ENCODE peak calls at places on chromosomes 12 and 14, in eight cellular contexts. One of them, this sample, is unnamed.

GRCh38 chr12:104680070-104680469 is 223.3 kb downstream of the CHST11 start:
- DNase-seq in naive thymus-derived CD4-positive, alpha-beta T cell: peak; percentile 15
- DNase-seq in endothelial cell of umbilical vein: peak; percentile 19
- DNase-seq in lower lobe of right lung: no peak
- DNase-seq in Peyer's patch: no peak
- DNase-seq in CD4-positive, alpha-beta T cell: peak; percentile 17
- DNase-seq in CD8-positive, alpha-beta memory T cell: peak; percentile 28
- DNase-seq in substantia nigra: no peak
- DNase-seq in this sample: peak; percentile 44

GRCh38 chr12:5665615-5666014 is 233.7 kb downstream of the NTF3 start:
- DNase-seq in naive thymus-derived CD4-positive, alpha-beta T cell: no peak
- DNase-seq in endothelial cell of umbilical vein: no peak
- DNase-seq in lower lobe of right lung: no peak
- DNase-seq in Peyer's patch: no peak
- DNase-seq in CD4-positive, alpha-beta T cell: no peak
- DNase-seq in CD8-positive, alpha-beta memory T cell: no peak
- DNase-seq in substantia nigra: no peak
- DNase-seq in this sample: no peak

GRCh38 chr12:77082021-77082420 is 16.7 kb upstream of the E2F7 start:
- DNase-seq in naive thymus-derived CD4-positive, alpha-beta T cell: no peak
- DNase-seq in endothelial cell of umbilical vein: no peak
- DNase-seq in lower lobe of right lung: no peak
- DNase-seq in Peyer's patch: no peak
- DNase-seq in CD4-positive, alpha-beta T cell: no peak
- DNase-seq in CD8-positive, alpha-beta memory T cell: no peak
- DNase-seq in substantia nigra: no peak
- DNase-seq in this sample: no peak

GRCh38 chr14:104214411-104214810 is 76.0 kb downstream of the KIF26A start:
- DNase-seq in naive thymus-derived CD4-positive, alpha-beta T cell: no peak
- DNase-seq in endothelial cell of umbilical vein: no peak
- DNase-seq in lower lobe of right lung: no peak
- DNase-seq in Peyer's patch: no peak
- DNase-seq in CD4-positive, alpha-beta T cell: no peak
- DNase-seq in CD8-positive, alpha-beta memory T cell: no peak
- DNase-seq in substantia nigra: no peak
- DNase-seq in this sample: no peak

GRCh38 chr12:99824900-99825562 is 159.7 kb downstream of the ANKS1B start:
- DNase-seq in naive thymus-derived CD4-positive, alpha-beta T cell: no peak
- DNase-seq in endothelial cell of umbilical vein: no peak
- DNase-seq in lower lobe of right lung: no peak
- DNase-seq in Peyer's patch: no peak
- DNase-seq in CD4-positive, alpha-beta T cell: no peak
- DNase-seq in CD8-positive, alpha-beta memory T cell: no peak
- DNase-seq in substantia nigra: no peak
- DNase-seq in this sample: no peak

GRCh38 chr14:33323979-33324378 is 385.3 kb downstream of the NPAS3 start:
- DNase-seq in naive thymus-derived CD4-positive, alpha-beta T cell: no peak
- DNase-seq in endothelial cell of umbilical vein: no peak
- DNase-seq in lower lobe of right lung: no peak
- DNase-seq in Peyer's patch: no peak
- DNase-seq in CD4-positive, alpha-beta T cell: no peak
- DNase-seq in CD8-positive, alpha-beta memory T cell: no peak
- DNase-seq in substantia nigra: no peak
- DNase-seq in this sample: no peak

GRCh38 chr14:104894331-104895206 is 29.5 kb downstream of the CEP170B start:
- DNase-seq in naive thymus-derived CD4-positive, alpha-beta T cell: no peak
- DNase-seq in endothelial cell of umbilical vein: peak; percentile 15
- DNase-seq in lower lobe of right lung: no peak
- DNase-seq in Peyer's patch: peak; percentile 48
- DNase-seq in CD4-positive, alpha-beta T cell: no peak
- DNase-seq in CD8-positive, alpha-beta memory T cell: no peak
- DNase-seq in substantia nigra: no peak
- DNase-seq in this sample: no peak

GRCh38 chr14:65832431-65833253 is 420.1 kb downstream of the FUT8 start:
- DNase-seq in naive thymus-derived CD4-positive, alpha-beta T cell: no peak
- DNase-seq in endothelial cell of umbilical vein: peak; percentile 27
- DNase-seq in lower lobe of right lung: no peak
- DNase-seq in Peyer's patch: no peak
- DNase-seq in CD4-positive, alpha-beta T cell: no peak
- DNase-seq in CD8-positive, alpha-beta memory T cell: no peak
- DNase-seq in substantia nigra: no peak
- DNase-seq in this sample: no peak

GRCh38 chr14:23067847-23068791 is 10.8 kb upstream of the CDH24 start:
- DNase-seq in naive thymus-derived CD4-positive, alpha-beta T cell: no peak
- DNase-seq in endothelial cell of umbilical vein: no peak
- DNase-seq in lower lobe of right lung: no peak
- DNase-seq in Peyer's patch: peak; percentile 42
- DNase-seq in CD4-positive, alpha-beta T cell: no peak
- DNase-seq in CD8-positive, alpha-beta memory T cell: no peak
- DNase-seq in substantia nigra: no peak
- DNase-seq in this sample: no peak
- H3K27ac ChIP-seq in naive thymus-derived CD4-positive, alpha-beta T cell: no peak overlapping the region
- H3K27ac ChIP-seq in endothelial cell of umbilical vein: no peak overlapping the region
- H3K27ac ChIP-seq in lower lobe of right lung: no peak overlapping the region
- H3K27ac ChIP-seq in Peyer's patch: no peak overlapping the region
- H3K27ac ChIP-seq in CD4-positive, alpha-beta T cell: no peak overlapping the region
- H3K27ac ChIP-seq in CD8-positive, alpha-beta memory T cell: no peak overlapping the region
- H3K27ac ChIP-seq in substantia nigra: no peak overlapping the region
- H3K27ac ChIP-seq in this sample: no peak overlapping the region

DNA sequence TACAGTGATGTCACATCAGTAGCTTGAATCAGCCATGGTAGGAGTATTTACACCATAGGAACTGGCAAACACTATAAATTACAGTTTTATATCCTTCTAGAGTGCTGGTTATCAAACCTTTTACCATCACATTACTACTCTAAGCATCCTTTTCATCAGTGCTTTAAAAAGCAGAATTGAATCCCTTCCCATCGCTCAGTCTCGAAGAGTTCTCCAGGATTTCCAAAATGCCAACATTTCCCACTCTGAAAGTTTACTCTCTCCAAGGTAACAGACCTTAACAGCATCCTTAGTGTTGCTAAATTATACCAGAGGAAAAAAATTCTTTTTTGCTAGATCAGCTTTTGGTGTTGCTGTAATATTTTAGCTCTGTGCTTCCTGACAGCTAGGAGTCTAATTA is 209.4 kb upstream of the USP15 start:
- DNase-seq in naive thymus-derived CD4-positive, alpha-beta T cell: no peak
- DNase-seq in endothelial cell of umbilical vein: no peak
- DNase-seq in lower lobe of right lung: no peak
- DNase-seq in Peyer's patch: no peak
- DNase-seq in CD4-positive, alpha-beta T cell: no peak
- DNase-seq in CD8-positive, alpha-beta memory T cell: no peak
- DNase-seq in substantia nigra: no peak
- DNase-seq in this sample: no peak
- H3K27ac ChIP-seq in naive thymus-derived CD4-positive, alpha-beta T cell: no peak overlapping the region
- H3K27ac ChIP-seq in endothelial cell of umbilical vein: no peak overlapping the region
- H3K27ac ChIP-seq in lower lobe of right lung: no peak overlapping the region
- H3K27ac ChIP-seq in Peyer's patch: no peak overlapping the region
- H3K27ac ChIP-seq in CD4-positive, alpha-beta T cell: no peak overlapping the region
- H3K27ac ChIP-seq in CD8-positive, alpha-beta memory T cell: no peak overlapping the region
- H3K27ac ChIP-seq in substantia nigra: no peak overlapping the region
- H3K27ac ChIP-seq in this sample: no peak overlapping the region

DNA sequence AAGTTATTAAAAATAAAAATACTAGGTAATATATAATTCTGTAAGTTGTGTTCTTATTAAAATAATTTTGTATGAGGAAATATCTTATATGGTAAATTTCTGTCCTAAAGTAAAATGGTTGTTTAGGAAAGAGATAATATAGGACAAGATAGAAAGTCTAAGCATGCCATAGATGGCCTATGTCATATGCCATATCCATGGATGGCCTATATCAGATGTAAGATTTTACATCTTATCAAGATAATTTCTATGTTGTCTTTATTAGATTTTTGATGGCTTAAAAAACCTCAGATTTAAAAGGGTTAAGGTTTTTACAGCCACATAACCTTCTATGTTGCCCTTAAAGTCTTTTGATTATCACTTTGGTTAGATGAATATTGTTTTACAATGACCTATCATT is 52.6 kb downstream of the CATSPERB start:
- DNase-seq in naive thymus-derived CD4-positive, alpha-beta T cell: no peak
- DNase-seq in endothelial cell of umbilical vein: no peak
- DNase-seq in lower lobe of right lung: no peak
- DNase-seq in Peyer's patch: no peak
- DNase-seq in CD4-positive, alpha-beta T cell: no peak
- DNase-seq in CD8-positive, alpha-beta memory T cell: no peak
- DNase-seq in substantia nigra: no peak
- DNase-seq in this sample: no peak
- H3K27ac ChIP-seq in naive thymus-derived CD4-positive, alpha-beta T cell: no peak overlapping the region
- H3K27ac ChIP-seq in endothelial cell of umbilical vein: no peak overlapping the region
- H3K27ac ChIP-seq in lower lobe of right lung: no peak overlapping the region
- H3K27ac ChIP-seq in Peyer's patch: no peak overlapping the region
- H3K27ac ChIP-seq in CD4-positive, alpha-beta T cell: no peak overlapping the region
- H3K27ac ChIP-seq in CD8-positive, alpha-beta memory T cell: no peak overlapping the region
- H3K27ac ChIP-seq in substantia nigra: no peak overlapping the region
- H3K27ac ChIP-seq in this sample: no peak overlapping the region

GRCh38 chr14:51081712-51082111 is 13.2 kb downstream of the TRIM9 start:
- DNase-seq in naive thymus-derived CD4-positive, alpha-beta T cell: no peak
- DNase-seq in endothelial cell of umbilical vein: no peak
- DNase-seq in lower lobe of right lung: no peak
- DNase-seq in Peyer's patch: no peak
- DNase-seq in CD4-positive, alpha-beta T cell: no peak
- DNase-seq in CD8-positive, alpha-beta memory T cell: no peak
- DNase-seq in substantia nigra: no peak
- DNase-seq in this sample: no peak
- H3K27ac ChIP-seq in naive thymus-derived CD4-positive, alpha-beta T cell: no peak overlapping the region
- H3K27ac ChIP-seq in endothelial cell of umbilical vein: no peak overlapping the region
- H3K27ac ChIP-seq in lower lobe of right lung: no peak overlapping the region
- H3K27ac ChIP-seq in Peyer's patch: no peak overlapping the region
- H3K27ac ChIP-seq in CD4-positive, alpha-beta T cell: no peak overlapping the region
- H3K27ac ChIP-seq in CD8-positive, alpha-beta memory T cell: no peak overlapping the region
- H3K27ac ChIP-seq in substantia nigra: no peak overlapping the region
- H3K27ac ChIP-seq in this sample: no peak overlapping the region

DNA sequence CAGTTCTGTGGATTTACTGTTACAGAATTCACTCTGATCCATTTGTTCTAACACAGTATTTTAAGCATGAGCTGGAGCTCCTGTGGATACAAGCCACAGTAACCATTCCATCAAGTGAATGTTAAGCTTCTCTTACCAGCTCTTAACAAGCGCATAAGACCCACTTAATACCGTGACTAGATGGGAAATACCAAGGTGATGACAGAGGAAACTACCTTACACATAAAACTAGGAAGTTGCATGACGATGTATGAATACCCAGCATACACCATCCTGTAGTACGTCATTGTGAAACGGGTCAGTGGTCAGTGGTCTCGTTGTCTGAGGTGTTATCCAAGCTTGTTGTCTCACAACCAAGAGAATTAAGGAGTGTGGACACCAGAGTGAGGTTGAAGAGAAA is 2.0 kb upstream of the GALC start:
- DNase-seq in naive thymus-derived CD4-positive, alpha-beta T cell: no peak
- DNase-seq in endothelial cell of umbilical vein: no peak
- DNase-seq in lower lobe of right lung: no peak
- DNase-seq in Peyer's patch: no peak
- DNase-seq in CD4-positive, alpha-beta T cell: no peak
- DNase-seq in CD8-positive, alpha-beta memory T cell: no peak
- DNase-seq in substantia nigra: no peak
- DNase-seq in this sample: no peak
- H3K27ac ChIP-seq in naive thymus-derived CD4-positive, alpha-beta T cell: peak overlapping the region; percentile 94
- H3K27ac ChIP-seq in endothelial cell of umbilical vein: no peak overlapping the region
- H3K27ac ChIP-seq in lower lobe of right lung: peak overlapping the region; percentile 72
- H3K27ac ChIP-seq in Peyer's patch: peak overlapping the region; percentile 40
- H3K27ac ChIP-seq in CD4-positive, alpha-beta T cell: peak overlapping the region; percentile 88
- H3K27ac ChIP-seq in CD8-positive, alpha-beta memory T cell: peak overlapping the region; percentile 60
- H3K27ac ChIP-seq in substantia nigra: no peak overlapping the region
- H3K27ac ChIP-seq in this sample: peak overlapping the region; percentile 97

GRCh38 chr12:101666017-101666728 is 31.3 kb upstream of the CHPT1 start:
- DNase-seq in naive thymus-derived CD4-positive, alpha-beta T cell: no peak
- DNase-seq in endothelial cell of umbilical vein: no peak
- DNase-seq in lower lobe of right lung: no peak
- DNase-seq in Peyer's patch: no peak
- DNase-seq in CD4-positive, alpha-beta T cell: no peak
- DNase-seq in CD8-positive, alpha-beta memory T cell: no peak
- DNase-seq in substantia nigra: peak; percentile 21
- DNase-seq in this sample: no peak
- H3K27ac ChIP-seq in naive thymus-derived CD4-positive, alpha-beta T cell: no peak overlapping the region
- H3K27ac ChIP-seq in endothelial cell of umbilical vein: no peak overlapping the region
- H3K27ac ChIP-seq in lower lobe of right lung: no peak overlapping the region
- H3K27ac ChIP-seq in Peyer's patch: no peak overlapping the region
- H3K27ac ChIP-seq in CD4-positive, alpha-beta T cell: no peak overlapping the region
- H3K27ac ChIP-seq in CD8-positive, alpha-beta memory T cell: no peak overlapping the region
- H3K27ac ChIP-seq in substantia nigra: no peak overlapping the region
- H3K27ac ChIP-seq in this sample: no peak overlapping the region

GRCh38 chr14:95513261-95513660 is 3.2 kb downstream of the SYNE3 start:
- DNase-seq in naive thymus-derived CD4-positive, alpha-beta T cell: no peak
- DNase-seq in endothelial cell of umbilical vein: no peak
- DNase-seq in lower lobe of right lung: no peak
- DNase-seq in Peyer's patch: no peak
- DNase-seq in CD4-positive, alpha-beta T cell: no peak
- DNase-seq in CD8-positive, alpha-beta memory T cell: no peak
- DNase-seq in substantia nigra: no peak
- DNase-seq in this sample: no peak

GRCh38 chr14:95516554-95517209 is at the start of gene SYNE3:
- DNase-seq in naive thymus-derived CD4-positive, alpha-beta T cell: no peak
- DNase-seq in endothelial cell of umbilical vein: no peak
- DNase-seq in lower lobe of right lung: peak; percentile 73
- DNase-seq in Peyer's patch: peak; percentile 79
- DNase-seq in CD4-positive, alpha-beta T cell: peak; percentile 30
- DNase-seq in CD8-positive, alpha-beta memory T cell: peak; percentile 51
- DNase-seq in substantia nigra: no peak
- DNase-seq in this sample: peak; percentile 52

GRCh38 chr14:95514131-95515079 is 2.0 kb downstream of the SYNE3 start:
- DNase-seq in naive thymus-derived CD4-positive, alpha-beta T cell: no peak
- DNase-seq in endothelial cell of umbilical vein: no peak
- DNase-seq in lower lobe of right lung: peak; percentile 54
- DNase-seq in Peyer's patch: no peak
- DNase-seq in CD4-positive, alpha-beta T cell: no peak
- DNase-seq in CD8-positive, alpha-beta memory T cell: no peak
- DNase-seq in substantia nigra: no peak
- DNase-seq in this sample: no peak

GRCh38 chr14:95515523-95516517 is 630 bp downstream of the SYNE3 start:
- DNase-seq in naive thymus-derived CD4-positive, alpha-beta T cell: peak; percentile 62
- DNase-seq in endothelial cell of umbilical vein: peak; percentile 49
- DNase-seq in lower lobe of right lung: peak; percentile 84
- DNase-seq in Peyer's patch: peak; percentile 71
- DNase-seq in CD4-positive, alpha-beta T cell: peak; percentile 75
- DNase-seq in CD8-positive, alpha-beta memory T cell: peak; percentile 81
- DNase-seq in substantia nigra: peak; percentile 64
- DNase-seq in this sample: peak; percentile 76

DNA sequence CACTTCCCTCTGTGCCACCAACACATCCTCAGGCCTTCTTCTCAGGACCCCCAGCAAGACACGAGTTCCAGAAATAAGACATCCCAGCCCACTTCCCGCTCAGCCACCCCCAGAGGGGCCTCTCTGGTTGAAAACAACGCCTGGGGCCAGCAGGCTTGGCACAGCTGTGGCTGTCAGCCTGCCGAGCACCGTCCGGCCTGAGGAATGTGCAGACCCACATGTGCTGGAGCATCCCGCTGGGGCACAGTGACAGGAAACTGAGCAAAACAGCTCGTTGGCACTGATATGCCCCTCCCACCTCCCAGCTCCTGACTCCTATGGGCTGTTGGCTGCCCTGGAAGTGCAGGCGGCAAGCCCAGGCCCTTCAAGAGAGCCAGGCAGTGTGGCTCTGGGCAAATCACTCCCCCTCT is 1.4 kb downstream of the SYNE3 start:
- DNase-seq in naive thymus-derived CD4-positive, alpha-beta T cell: no peak
- DNase-seq in endothelial cell of umbilical vein: peak; percentile 84
- DNase-seq in lower lobe of right lung: peak; percentile 63
- DNase-seq in Peyer's patch: no peak
- DNase-seq in CD4-positive, alpha-beta T cell: no peak
- DNase-seq in CD8-positive, alpha-beta memory T cell: no peak
- DNase-seq in substantia nigra: peak; percentile 39
- DNase-seq in this sample: no peak
- H3K27ac ChIP-seq in naive thymus-derived CD4-positive, alpha-beta T cell: peak overlapping the region; percentile 80
- H3K27ac ChIP-seq in endothelial cell of umbilical vein: no peak overlapping the region
- H3K27ac ChIP-seq in lower lobe of right lung: peak overlapping the region; percentile 80
- H3K27ac ChIP-seq in Peyer's patch: peak overlapping the region; percentile 83
- H3K27ac ChIP-seq in CD4-positive, alpha-beta T cell: no peak overlapping the region
- H3K27ac ChIP-seq in CD8-positive, alpha-beta memory T cell: peak overlapping the region; percentile 44
- H3K27ac ChIP-seq in substantia nigra: peak overlapping the region; percentile 63
- H3K27ac ChIP-seq in this sample: peak overlapping the region; percentile 86